ENCODE peak calls at places on chromosomes 12 and 14, in five cellular contexts. R is NCI-H1048, N is H7, F is Kasumi-1, W is foreskin fibroblast. M is an unnamed sample.
A peak's percentile ranks its signal among the peaks of the same experiment; 100 is the strongest.

GRCh38 chr12:89324437-89324836 is 27.9 kb downstream of the DUSP6 start:
- DNase-seq in R (no peak), N (no peak), F (no peak), W (no peak), M (no peak)

GRCh38 chr14:96683575-96684289 is 113.5 kb upstream of the VRK1 start:
- DNase-seq in R (no peak), N (no peak), F (no peak), W (no peak), M (no peak)

GRCh38 chr14:100810435-100810834 is 15.5 kb upstream of the MEG3 start:
- DNase-seq in R (no peak), N (no peak), F (no peak), W (no peak), M (no peak)

GRCh38 chr12:80107221-80107620 is 7.9 kb downstream of the OTOGL start:
- DNase-seq in R (no peak), N (no peak), F (no peak), W (no peak), M (no peak)

GRCh38 chr12:124916370-124917134 is 2.1 kb upstream of the UBC start:
- DNase-seq in R (no peak), N (no peak), F (no peak), W (peak; percentile 92), M (no peak)

GRCh38 chr12:131101006-131101405 is 147.3 kb downstream of the ADGRD1 start:
- DNase-seq in R (no peak), N (no peak), F (no peak), W (no peak), M (no peak)

GRCh38 chr14:89137514-89138163 is 279.4 kb downstream of the FOXN3 start:
- DNase-seq in R (no peak), N (no peak), F (no peak), W (peak; percentile 97), M (peak; percentile 90)

GRCh38 chr12:109777544-109777943 is 55.7 kb downstream of the TRPV4 start:
- DNase-seq in R (no peak), N (peak; percentile 89), F (no peak), W (peak; percentile 12), M (peak; percentile 80)

GRCh38 chr14:75094896-75095295 is 25.5 kb downstream of the ZC2HC1C start:
- DNase-seq in R (no peak), N (no peak), F (no peak), W (no peak), M (no peak)

GRCh38 chr12:92927055-92927435 is 2.0 kb downstream of the EEA1 start:
- DNase-seq in R (no peak), N (no peak), F (no peak), W (peak; percentile 63), M (peak; percentile 63)